ENCODE peak calls at places on chromosomes 5 and 9, in ten cellular contexts. A, T, J, S, O, U, P, V, M and E are unnamed samples.

GRCh38 chr5:142674438-142675210 is 11.3 kb downstream of the FGF1 start:
- DNase-seq in M (no peak), U (peak; percentile 40), O (no peak), P (no peak), T (no peak), J (no peak), A (peak; percentile 59), V (peak; percentile 89), S (no peak), E (no peak)

GRCh38 chr5:68239485-68239884 is 23.9 kb downstream of the PIK3R1 start:
- DNase-seq in O (peak; percentile 77), A (peak; percentile 60), V (peak; percentile 91), M (peak; percentile 89), T (peak; percentile 86), U (no peak), P (peak; percentile 77), J (peak; percentile 72), S (no peak), E (peak; percentile 70)

GRCh38 chr5:131022811-131023210 is 142.2 kb downstream of the HINT1 start:
- DNase-seq in M (no peak), J (no peak), S (no peak), T (no peak), O (no peak), P (no peak), U (no peak), A (no peak), V (no peak), E (no peak)

GRCh38 chr5:35820720-35821119 is 36.0 kb upstream of the IL7R start:
- DNase-seq in O (no peak), M (no peak), P (no peak), U (no peak), S (no peak), J (no peak), A (no peak), V (no peak), T (no peak), E (no peak)

GRCh38 chr5:68443091-68443490 is 227.5 kb downstream of the PIK3R1 start:
- DNase-seq in T (no peak), V (no peak), O (no peak), S (no peak), J (no peak), A (no peak), P (no peak), U (no peak), M (no peak), E (no peak)

GRCh38 chr5:68334550-68334880 is 119.0 kb downstream of the PIK3R1 start:
- DNase-seq in S (no peak), A (no peak), T (no peak), U (no peak), M (no peak), P (no peak), O (no peak), J (no peak), V (no peak), E (no peak)

GRCh38 chr5:36236801-36237200 is 4.9 kb downstream of the NADK2 start:
- DNase-seq in T (no peak), A (no peak), P (no peak), O (no peak), V (no peak), S (no peak), U (no peak), J (no peak), M (no peak), E (no peak)

GRCh38 chr5:138459311-138459710 is 6.0 kb upstream of the EGR1 start:
- DNase-seq in V (no peak), S (no peak), A (peak; percentile 34), O (peak; percentile 15), T (no peak), P (peak; percentile 69), J (peak; percentile 68), U (no peak), M (no peak), E (peak; percentile 46)

GRCh38 chr5:172541764-172542120 is 87.4 kb upstream of the SH3PXD2B start:
- DNase-seq in A (no peak), J (peak; percentile 17), V (no peak), S (no peak), T (no peak), O (no peak), U (no peak), P (no peak), M (no peak), E (peak; percentile 11)

GRCh38 chr9:129006328-129007034 is 21.6 kb downstream of the SH3GLB2 start:
- DNase-seq in S (peak; percentile 77), O (peak; percentile 72), T (peak; percentile 83), P (peak; percentile 66), M (peak; percentile 71), U (peak; percentile 90), J (peak; percentile 74), V (peak; percentile 31), A (peak; percentile 70), E (peak; percentile 71)

GRCh38 chr9:129005336-129005997 is 22.7 kb downstream of the SH3GLB2 start:
- DNase-seq in U (no peak), P (no peak), M (no peak), T (peak; percentile 63), J (peak; percentile 60), S (no peak), A (no peak), V (no peak), O (no peak), E (no peak)

GRCh38 chr9:129008469-129008965 is 19.6 kb downstream of the SH3GLB2 start:
- DNase-seq in J (peak; percentile 62), U (no peak), S (no peak), T (no peak), V (no peak), O (no peak), A (no peak), P (no peak), M (no peak), E (no peak)

GRCh38 chr9:129007766-129008468 is 20.2 kb downstream of the SH3GLB2 start:
- DNase-seq in O (no peak), J (peak; percentile 56), M (no peak), T (no peak), P (no peak), S (no peak), V (no peak), A (no peak), U (no peak), E (no peak)

DNA sequence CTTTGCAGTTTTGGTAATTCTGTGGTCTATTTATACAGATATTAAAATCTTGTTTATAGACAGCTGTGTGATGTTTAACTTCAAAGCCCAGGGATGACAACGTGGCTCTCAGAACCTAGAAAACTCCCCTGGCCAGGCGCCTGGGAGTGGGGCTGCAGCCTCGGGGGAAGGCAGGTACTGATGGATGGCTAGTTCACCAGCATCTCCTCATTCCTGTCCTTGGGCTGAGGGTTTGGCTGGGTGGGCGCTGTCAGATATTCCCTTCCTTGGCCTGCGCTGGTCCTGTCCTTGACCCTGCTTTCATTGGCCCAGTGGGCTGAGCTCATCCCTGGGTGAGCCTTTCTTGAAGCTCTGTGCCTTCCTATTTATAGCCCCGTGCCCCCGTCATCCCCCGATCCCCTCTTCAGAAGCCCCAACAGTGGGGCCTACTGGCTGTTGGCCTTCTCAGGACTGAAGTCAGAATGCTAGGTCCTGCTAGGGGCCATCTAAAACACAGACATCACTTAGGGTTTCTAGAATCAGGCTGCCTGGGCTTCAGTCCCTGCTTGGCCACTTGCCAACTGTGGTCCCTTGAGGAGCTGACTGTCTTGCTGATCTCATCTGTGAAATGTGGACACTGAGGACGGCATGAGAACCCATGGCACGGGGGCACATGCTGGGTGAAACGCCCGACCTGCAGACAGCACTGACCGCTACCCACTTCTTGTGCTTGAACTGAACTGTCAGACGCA is 20.9 kb downstream of the SH3GLB2 start:
- DNase-seq in U (peak; percentile 29), P (no peak), V (no peak), S (no peak), O (peak; percentile 61), A (no peak), J (peak; percentile 53), M (peak; percentile 65), T (peak; percentile 64), E (no peak)
- TF ChIP-seq CTCF in U (no peak), P (no peak), V (no peak), S (peak; percentile 46), O (no peak), A (no peak), J (no peak), M (no peak), T (no peak), E (no peak)

GRCh38 chr9:131732061-131732526 is 7.8 kb downstream of the RAPGEF1 start:
- DNase-seq in A (peak; percentile 23), T (no peak), P (peak; percentile 57), O (no peak), J (no peak), M (no peak), S (no peak), U (no peak), V (peak; percentile 64), E (no peak)
- H3K4me1 ChIP-seq in A (peaks cover 87% of the 10 kb centered on the region), T (peaks cover 84% of the 10 kb centered on the region), P (peaks cover 87% of the 10 kb centered on the region), O (peaks cover 94% of the 10 kb centered on the region), J (peaks cover 93% of the 10 kb centered on the region), M (no peaks in the 10 kb centered on the region), S (peaks cover 58% of the 10 kb centered on the region), U (peaks cover 18% of the 10 kb centered on the region), V (peaks cover 60% of the 10 kb centered on the region), E (peaks cover 38% of the 10 kb centered on the region)

GRCh38 chr9:88388886-88389617 is 808 bp downstream of the SPIN1 start:
- DNase-seq in A (peak; percentile 71), T (peak; percentile 79), S (peak; percentile 72), O (peak; percentile 21), J (peak; percentile 84), U (peak; percentile 90), P (peak; percentile 51), M (peak; percentile 63), V (peak; percentile 72), E (peak; percentile 61)

GRCh38 chr9:88387035-88387732 is 1.1 kb upstream of the SPIN1 start:
- DNase-seq in A (no peak), M (no peak), S (peak; percentile 43), T (peak; percentile 73), O (peak; percentile 42), U (peak; percentile 38), V (peak; percentile 55), J (peak; percentile 77), P (peak; percentile 74), E (peak; percentile 76)

GRCh38 chr9:88390371-88390990 is 2.2 kb downstream of the SPIN1 start:
- DNase-seq in V (peak; percentile 44), M (no peak), S (no peak), T (no peak), A (no peak), J (no peak), U (no peak), P (no peak), O (no peak), E (no peak)

GRCh38 chr9:88387733-88388202 is 476 bp upstream of the SPIN1 start:
- DNase-seq in U (peak; percentile 58), P (peak; percentile 72), M (peak; percentile 68), O (no peak), J (peak; percentile 83), V (peak; percentile 45), A (peak; percentile 57), T (peak; percentile 74), S (no peak), E (peak; percentile 64)

GRCh38 chr9:88388203-88388885 is at the start of gene SPIN1:
- DNase-seq in P (peak; percentile 87), A (peak; percentile 66), T (peak; percentile 82), S (peak; percentile 95), U (peak; percentile 90), J (peak; percentile 94), O (peak; percentile 44), V (peak; percentile 30), M (no peak), E (peak; percentile 81)
- TF ChIP-seq CTCF in P (peak; percentile 28), A (peak; percentile 49), T (no peak), S (no peak), U (no peak), J (peak; percentile 25), O (peak; percentile 36), V (peak; percentile 17), M (peak; percentile 44), E (no peak)

DNA sequence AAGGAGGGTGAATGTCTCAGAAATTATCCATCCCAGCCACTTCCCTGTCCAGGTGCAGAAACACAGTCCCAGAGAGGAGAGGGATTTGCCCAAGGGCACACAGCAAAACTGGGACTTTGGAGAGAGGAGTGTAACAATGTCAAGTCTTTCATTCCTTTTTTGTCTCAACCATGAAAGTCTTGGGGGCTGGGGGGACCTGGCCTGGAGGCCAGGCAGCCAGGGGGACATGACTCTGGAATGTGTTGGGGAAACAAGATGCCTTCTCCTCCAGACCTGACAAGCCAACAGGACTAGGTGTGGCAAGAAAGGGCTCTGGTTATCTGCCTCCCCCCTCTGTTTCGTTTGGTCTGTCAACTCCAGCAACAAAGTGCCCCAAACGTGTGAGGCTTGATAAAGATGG is 13.9 kb upstream of the HAND1 start:
- DNase-seq in T (no peak), P (no peak), V (no peak), U (no peak), S (no peak), A (no peak), M (no peak), J (no peak), O (no peak), E (no peak)
- H3K4me1 ChIP-seq in T (no peaks in the 10 kb centered on the region), P (no peaks in the 10 kb centered on the region), V (no peaks in the 10 kb centered on the region), U (peaks cover 9% of the 10 kb centered on the region), S (no peaks in the 10 kb centered on the region), A (no peaks in the 10 kb centered on the region), M (no peaks in the 10 kb centered on the region), J (no peaks in the 10 kb centered on the region), O (no peaks in the 10 kb centered on the region), E (no peaks in the 10 kb centered on the region)